ENCODE peak calls at places on chromosome 12, in five cellular contexts. N, V, O, I and H are unnamed samples.

GRCh38 chr12:27780612-27781408 is 774 bp upstream of the MANSC4 start:
- DNase-seq in O (peak; percentile 20), I (peak; percentile 40), N (peak; percentile 27), V (no peak), H (peak; percentile 60)

GRCh38 chr12:1805441-1806081 is 14.8 kb upstream of the LRTM2 start:
- DNase-seq in I (no peak), O (no peak), V (no peak), N (no peak), H (no peak)

GRCh38 chr12:70309348-70309747 is 56.7 kb upstream of the KCNMB4 start:
- DNase-seq in O (no peak), I (no peak), V (no peak), N (no peak), H (no peak)

GRCh38 chr12:28966049-28966778 is 182.9 kb upstream of the FAR2 start:
- DNase-seq in N (no peak), I (no peak), O (no peak), V (no peak), H (no peak)

GRCh38 chr12:98397323-98398105 is 117.9 kb upstream of the TMPO start:
- DNase-seq in O (peak; percentile 68), I (peak; percentile 85), V (peak; percentile 53), N (peak; percentile 89), H (peak; percentile 91)

GRCh38 chr12:52173526-52173925 is 18.3 kb downstream of the KRT80 start:
- DNase-seq in N (no peak), O (no peak), V (no peak), I (no peak), H (no peak)

GRCh38 chr12:52316290-52316689 is 4.9 kb downstream of the KRT83 start:
- DNase-seq in V (no peak), I (no peak), O (no peak), N (no peak), H (no peak)

GRCh38 chr12:7907009-7907408 is 29.0 kb downstream of the SLC2A3 start:
- DNase-seq in V (no peak), I (peak; percentile 74), O (peak; percentile 97), N (peak; percentile 93), H (peak; percentile 85)

GRCh38 chr12:121453629-121454028 is 53.7 kb downstream of the RNF34 start:
- DNase-seq in N (no peak), V (no peak), O (no peak), I (no peak), H (peak; percentile 51)

GRCh38 chr12:109458771-109459208 is 18.3 kb downstream of the KCTD10 start:
- DNase-seq in N (no peak), I (no peak), O (no peak), V (no peak), H (peak; percentile 90)

GRCh38 chr12:120762093-120762492 is 36.5 kb downstream of the ACADS start:
- DNase-seq in I (no peak), V (no peak), O (no peak), N (no peak), H (no peak)

GRCh38 chr12:109783965-109784244 is 49.3 kb downstream of the TRPV4 start:
- DNase-seq in N (no peak), I (no peak), O (no peak), V (no peak), H (no peak)

DNA sequence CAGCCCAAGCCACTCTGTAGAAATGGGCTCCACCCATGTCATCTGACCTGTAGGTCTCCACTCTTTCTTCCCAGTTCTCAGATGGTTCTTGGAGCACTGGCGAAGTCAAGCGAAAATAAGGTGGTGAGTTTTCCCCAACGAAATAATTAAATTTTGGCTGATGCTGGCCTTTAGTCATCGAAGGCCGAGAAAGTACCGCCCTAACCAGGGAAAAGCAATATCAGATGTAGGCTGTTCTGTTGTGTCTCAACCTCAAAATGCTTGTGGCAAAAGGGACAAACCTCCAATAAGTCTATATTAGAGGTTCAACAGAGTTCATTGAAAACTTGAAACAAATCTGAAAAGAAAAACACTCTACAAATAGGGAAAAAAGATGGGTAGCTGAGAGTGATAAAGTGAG is 48.6 kb upstream of the BCAT1 start:
- DNase-seq in V (no peak), O (no peak), I (no peak), N (no peak), H (no peak)
- H3K27ac ChIP-seq in V (peak overlapping the region; percentile 84), O (no peak overlapping the region), I (no peak overlapping the region), N (no peak overlapping the region), H (no peak overlapping the region)

DNA sequence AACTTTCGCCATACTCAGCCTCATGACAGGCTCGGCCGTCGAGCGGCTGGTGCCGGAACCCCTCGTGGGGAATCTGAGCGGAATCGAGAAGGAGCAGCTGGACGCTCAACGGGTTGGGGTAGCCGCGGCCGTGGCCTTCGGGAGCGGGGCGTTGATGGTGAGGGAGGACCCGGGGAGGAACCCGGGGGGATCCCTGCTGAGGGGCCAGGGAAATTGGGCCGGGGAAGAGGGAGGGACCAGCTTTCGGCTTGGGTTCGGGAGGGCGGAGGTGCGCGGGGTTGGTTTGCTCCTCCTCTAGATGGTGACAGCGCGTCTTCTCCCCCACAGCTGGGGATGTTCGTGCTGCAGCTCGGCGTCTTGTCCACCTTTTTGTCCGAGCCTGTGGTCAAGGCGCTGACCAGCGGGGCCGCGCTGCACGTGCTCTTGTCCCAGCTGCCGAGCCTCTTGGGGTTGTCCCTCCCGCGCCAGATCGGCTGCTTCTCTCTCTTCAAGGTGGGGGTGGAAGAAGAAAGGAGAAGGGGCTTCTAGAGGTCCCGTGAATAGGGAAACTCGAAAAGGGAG is 9.8 kb downstream of the ARHGEF25 start:
- DNase-seq in V (no peak), N (no peak), O (no peak), I (no peak), H (peak; percentile 62)
- TF ChIP-seq JUNB in V (no peak), N (no peak), O (no peak), I (no peak), H (no peak)

DNA sequence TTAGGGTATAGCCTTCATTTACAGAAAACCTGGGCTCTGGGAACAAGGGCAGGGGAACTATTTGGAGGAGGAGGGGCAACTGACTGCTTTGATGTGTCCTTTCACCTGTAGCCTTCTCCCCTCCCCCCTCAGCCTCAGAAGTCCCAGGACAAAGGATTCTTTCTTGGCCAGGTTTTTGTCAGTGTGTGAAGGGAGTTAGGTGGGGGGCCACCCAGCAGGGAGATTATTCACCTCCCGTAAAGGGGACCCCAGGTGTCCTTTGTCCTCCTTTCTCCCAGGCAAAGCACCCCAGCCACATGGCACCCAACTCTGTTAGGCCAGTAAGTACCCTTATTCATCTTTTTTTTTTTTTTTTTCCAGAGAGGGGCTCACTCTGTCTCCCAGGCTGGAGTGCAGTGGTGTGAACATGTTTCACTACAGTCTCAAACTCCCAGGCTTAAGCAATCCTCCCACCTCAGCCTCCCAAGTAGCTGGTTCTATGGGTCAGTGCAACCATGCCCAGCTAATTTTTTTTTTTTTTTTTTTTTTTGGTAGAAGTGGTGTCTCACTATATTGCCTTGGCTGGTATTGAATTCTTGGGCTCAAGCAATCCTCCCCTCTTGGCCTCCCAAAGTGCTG is 722 bp upstream of the NFE2 start:
- DNase-seq in V (no peak), O (peak; percentile 86), N (no peak), I (peak; percentile 76), H (peak; percentile 88)
- H3K4me2 ChIP-seq in V (no peak overlapping the region), O (peak overlapping the region; percentile 97), N (peak overlapping the region; percentile 85), I (peak overlapping the region; percentile 100), H (peak overlapping the region; percentile 99)

GRCh38 chr12:49970030-49970429 is 2.7 kb upstream of the AQP6 start:
- DNase-seq in O (no peak), V (no peak), I (no peak), N (no peak), H (no peak)
- H3K27ac ChIP-seq in O (no peak overlapping the region), V (no peak overlapping the region), I (no peak overlapping the region), N (no peak overlapping the region), H (no peak overlapping the region)

DNA sequence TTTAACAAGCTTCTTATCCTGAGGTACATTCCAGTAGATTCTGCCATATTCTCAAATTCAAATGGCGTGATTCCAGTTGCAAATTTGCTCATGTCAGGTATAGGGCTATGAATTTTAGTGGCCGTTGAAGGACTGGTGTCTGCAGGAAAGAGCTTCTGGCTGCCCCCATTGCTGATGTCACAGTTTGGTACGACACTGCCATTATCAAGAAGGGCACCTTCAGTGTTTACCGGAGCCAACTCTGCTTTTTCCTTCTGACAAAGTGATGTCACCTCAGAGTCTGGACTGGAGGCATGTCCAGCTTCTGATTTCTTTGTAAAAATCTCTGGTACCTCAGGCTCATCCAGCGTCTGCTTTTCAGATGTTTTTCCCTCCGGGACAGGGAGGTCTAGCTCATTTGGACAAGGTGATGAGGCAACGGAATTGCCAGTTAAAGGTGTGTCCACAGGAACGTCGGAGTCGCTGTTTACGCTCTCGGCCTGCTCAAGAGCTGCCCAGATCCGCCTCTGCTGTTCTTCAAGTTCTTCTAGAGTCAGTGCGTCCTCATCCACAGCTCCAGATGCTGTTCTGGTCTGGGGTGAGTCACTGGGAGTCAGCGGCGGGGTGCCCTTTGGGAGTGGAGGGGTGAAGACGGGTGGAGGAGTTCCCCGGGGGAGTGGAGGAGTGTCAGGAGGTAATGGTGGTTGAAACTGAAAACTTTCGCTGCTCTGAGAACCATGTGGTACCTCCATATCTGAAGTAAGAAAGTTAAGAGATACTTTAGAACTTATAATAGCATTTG is 27.0 kb downstream of the ZCCHC8 start:
- DNase-seq in O (no peak), N (no peak), V (peak; percentile 26), I (peak; percentile 42), H (no peak)
- TF ChIP-seq JUNB in O (no peak), N (no peak), V (no peak), I (no peak), H (no peak)

GRCh38 chr12:101021442-101021841 is 188.6 kb downstream of the SLC5A8 start:
- DNase-seq in I (no peak), V (no peak), O (no peak), N (no peak), H (no peak)
- H3K4me2 ChIP-seq in I (no peak overlapping the region), V (no peak overlapping the region), O (no peak overlapping the region), N (peak overlapping the region; percentile 55), H (no peak overlapping the region)